ENCODE peak calls at places on chromosomes 7 and 10, in five cellular contexts. One of them, this sample, is unnamed.

GRCh38 chr7:128831994-128832879 is 2.0 kb downstream of the FLNC start:
- DNase-seq in iPS DF 19.7: peak; percentile 56
- DNase-seq in Caki2: no peak
- DNase-seq in HCT116: no peak
- DNase-seq in stomach: no peak
- DNase-seq in this sample: no peak

GRCh38 chr7:41122256-41122987 is 580.5 kb downstream of the INHBA start:
- DNase-seq in iPS DF 19.7: no peak
- DNase-seq in Caki2: no peak
- DNase-seq in HCT116: no peak
- DNase-seq in stomach: no peak
- DNase-seq in this sample: no peak

GRCh38 chr10:26520575-26520974 is 82.4 kb downstream of the APBB1IP start:
- DNase-seq in iPS DF 19.7: no peak
- DNase-seq in Caki2: no peak
- DNase-seq in HCT116: no peak
- DNase-seq in stomach: no peak
- DNase-seq in this sample: no peak

GRCh38 chr10:48306870-48307531 is 524 bp downstream of the MAPK8 start:
- DNase-seq in iPS DF 19.7: no peak
- DNase-seq in Caki2: peak; percentile 71
- DNase-seq in HCT116: no peak
- DNase-seq in stomach: peak; percentile 60
- DNase-seq in this sample: no peak

GRCh38 chr10:86538547-86538946 is 17.0 kb upstream of the WAPL start:
- DNase-seq in iPS DF 19.7: no peak
- DNase-seq in Caki2: no peak
- DNase-seq in HCT116: no peak
- DNase-seq in stomach: no peak
- DNase-seq in this sample: no peak

GRCh38 chr10:117457071-117457810 is 82.0 kb upstream of the PDZD8 start:
- DNase-seq in iPS DF 19.7: no peak
- DNase-seq in Caki2: no peak
- DNase-seq in HCT116: no peak
- DNase-seq in stomach: no peak
- DNase-seq in this sample: no peak

GRCh38 chr7:132030161-132030568 is 473.7 kb upstream of the PODXL start:
- DNase-seq in iPS DF 19.7: no peak
- DNase-seq in Caki2: no peak
- DNase-seq in HCT116: no peak
- DNase-seq in stomach: peak; percentile 61
- DNase-seq in this sample: peak; percentile 39

GRCh38 chr10:34181545-34182300 is 633.4 kb downstream of the PARD3 start:
- DNase-seq in iPS DF 19.7: no peak
- DNase-seq in Caki2: no peak
- DNase-seq in HCT116: no peak
- DNase-seq in stomach: no peak
- DNase-seq in this sample: no peak

GRCh38 chr10:5891009-5891408 is 966 bp downstream of the FBH1 start:
- DNase-seq in iPS DF 19.7: no peak
- DNase-seq in Caki2: no peak
- DNase-seq in HCT116: no peak
- DNase-seq in stomach: no peak
- DNase-seq in this sample: no peak

GRCh38 chr7:7732566-7733290 is 14.3 kb upstream of the RPA3 start:
- DNase-seq in iPS DF 19.7: no peak
- DNase-seq in Caki2: no peak
- DNase-seq in HCT116: no peak
- DNase-seq in stomach: no peak
- DNase-seq in this sample: peak; percentile 84